ENCODE peak calls at places on chromosomes 12 and 14, in ten cellular contexts. Y is NCI-H345; A is NCI-H1092 treated with DMSO at 0.1 percent for 48 hours; P is HTR-8/SVneo; X is activated naive CD4-positive, alpha-beta T cell treated with anti-CD3 and anti-CD28 coated beads for 36 hours; T is M059J; R is astrocyte of the spinal cord; M is AG08395; B is stimulated activated CD4-positive, alpha-beta T cell treated with anti-CD3 and anti-CD28 coated beads, Interleukin-4, amount 100 ng/mL, for 48 hours; L is bronchial epithelial cell. J is an unnamed sample.

GRCh38 chr14:106174206-106174605 is 647.8 kb downstream of the TMEM121 start:
- DNase-seq in Y (no peak), A (no peak), P (no peak), X (peak), T (no peak), R (no peak), M (no peak), B (no peak), L (no peak), J (no peak)

GRCh38 chr14:103346286-103346685 is 12.2 kb downstream of the EIF5 start:
- DNase-seq in Y (no peak), A (no peak), P (no peak), X (no peak), T (no peak), R (no peak), M (no peak), B (no peak), L (no peak), J (no peak)

GRCh38 chr12:67541625-67541991 is 106.9 kb upstream of the DYRK2 start:
- DNase-seq in Y (peak), A (no peak), P (no peak), X (peak), T (no peak), R (no peak), M (no peak), B (no peak), L (peak), J (peak)

GRCh38 chr12:123139926-123140674 is 10.8 kb downstream of the PITPNM2 start:
- DNase-seq in Y (no peak), A (peak), P (no peak), X (no peak), T (peak), R (peak), M (peak), B (no peak), L (peak), J (no peak)

GRCh38 chr12:114683709-114684097 is 272 bp downstream of the TBX3 start:
- DNase-seq in Y (peak), A (no peak), P (no peak), X (no peak), T (no peak), R (no peak), M (no peak), B (no peak), L (no peak), J (no peak)

GRCh38 chr14:43625294-43625693 is 881.8 kb downstream of the FSCB start:
- DNase-seq in Y (no peak), A (no peak), P (no peak), X (no peak), T (no peak), R (no peak), M (no peak), B (no peak), L (no peak), J (no peak)

GRCh38 chr14:69315302-69315701 is 55.3 kb downstream of the GALNT16 start:
- DNase-seq in Y (peak), A (no peak), P (no peak), X (no peak), T (peak), R (no peak), M (peak), B (no peak), L (no peak), J (no peak)

GRCh38 chr14:68549057-68549421 is 243.8 kb downstream of the ZFP36L1 start:
- DNase-seq in Y (no peak), A (no peak), P (peak), X (no peak), T (peak), R (peak), M (peak), B (no peak), L (peak), J (no peak)

GRCh38 chr14:67265131-67265530 is 23.9 kb downstream of the PALS1 start:
- DNase-seq in Y (no peak), A (no peak), P (no peak), X (no peak), T (peak), R (peak), M (peak), B (no peak), L (no peak), J (no peak)

J was measured in NCI-H1105 treated with DMSO at 0.1 percent for 48 hours.